ENCODE peak calls at places on chromosomes 5 and 9, in nine cellular contexts. L is stomach, F is breast epithelium, V is suprapubic skin, Z is SK-N-SH, N is prostate gland, E is vagina, O is H1, Q is transverse colon. T is an unnamed sample. For H3K4me1 and H3K27me3, the result is how much of the 10 kb centered on the place peaks cover.

GRCh38 chr9:90988318-90988717 is 186.7 kb downstream of the SYK start:
- DNase-seq in L (no peak), F (no peak), V (no peak), Z (no peak), N (no peak), E (no peak), O (no peak), Q (no peak), T (no peak)

GRCh38 chr9:123997665-123998277 is 13.8 kb upstream of the LHX2 start:
- DNase-seq in L (no peak), F (no peak), V (no peak), Z (no peak), N (peak), E (no peak), O (peak), Q (peak), T (no peak)

GRCh38 chr9:134575817-134576176 is 65.8 kb upstream of the COL5A1 start:
- DNase-seq in L (no peak), F (no peak), V (peak), Z (no peak), N (no peak), E (peak), O (no peak), Q (no peak), T (peak)

GRCh38 chr5:64766105-64766504 is 2.4 kb downstream of the SREK1IP1 start:
- DNase-seq in L (no peak), F (no peak), V (no peak), Z (no peak), N (no peak), E (no peak), O (no peak), Q (peak), T (no peak)

GRCh38 chr5:12799165-12799564 is 894.9 kb upstream of the CTNND2 start:
- DNase-seq in L (no peak), F (no peak), V (no peak), Z (no peak), N (no peak), E (no peak), O (no peak), Q (no peak), T (no peak)

GRCh38 chr9:34451545-34451944 is 6.8 kb downstream of the FAM219A start:
- DNase-seq in L (no peak), F (no peak), V (no peak), Z (no peak), N (no peak), E (no peak), O (no peak), Q (no peak), T (no peak)

GRCh38 chr5:73238873-73239272 is 65.9 kb downstream of the TMEM174 start:
- DNase-seq in L (no peak), F (no peak), V (no peak), Z (no peak), N (no peak), E (peak), O (no peak), Q (no peak), T (peak)

GRCh38 chr9:33151601-33152000 is 15.5 kb downstream of the B4GALT1 start:
- DNase-seq in L (no peak), F (no peak), V (no peak), Z (no peak), N (no peak), E (no peak), O (no peak), Q (no peak), T (no peak)

GRCh38 chr5:127536687-127537086 is 19.2 kb downstream of the PRRC1 start:
- DNase-seq in L (no peak), F (no peak), V (no peak), Z (peak), N (no peak), E (no peak), O (no peak), Q (no peak), T (no peak)

GRCh38 chr9:4548796-4549725 is 58.8 kb downstream of the SLC1A1 start:
- DNase-seq in L (no peak), F (no peak), V (no peak), Z (peak), N (no peak), E (no peak), O (peak), Q (peak), T (no peak)

GRCh38 chr9:8648271-8648670 is 848.7 kb upstream of the DMAC1 start:
- DNase-seq in L (no peak), F (no peak), V (no peak), Z (no peak), N (no peak), E (no peak), O (no peak), Q (no peak), T (no peak)

GRCh38 chr9:79221084-79221483 is 350.7 kb upstream of the TLE4 start:
- DNase-seq in L (no peak), F (no peak), V (no peak), Z (no peak), N (no peak), E (no peak), O (no peak), Q (no peak), T (no peak)

GRCh38 chr5:133201310-133201709 is 149.5 kb downstream of the HSPA4 start:
- DNase-seq in L (no peak), F (no peak), V (no peak), Z (no peak), N (no peak), E (no peak), O (no peak), Q (no peak), T (peak)

GRCh38 chr9:135971892-135972291 is 10.7 kb upstream of the UBAC1 start:
- DNase-seq in L (peak), F (peak), V (no peak), Z (no peak), N (peak), E (no peak), O (peak), Q (peak), T (no peak)

GRCh38 chr5:125679522-125679921 is 743.7 kb upstream of the GRAMD2B start:
- DNase-seq in L (no peak), F (no peak), V (no peak), Z (no peak), N (no peak), E (no peak), O (no peak), Q (no peak), T (no peak)

GRCh38 chr5:137146402-137146889 is 352.7 kb downstream of the SPOCK1 start:
- DNase-seq in L (no peak), F (no peak), V (no peak), Z (no peak), N (no peak), E (no peak), O (no peak), Q (no peak), T (no peak)

GRCh38 chr9:21964925-21965385 is 29.2 kb downstream of the CDKN2A start:
- DNase-seq in L (peak), F (no peak), V (peak), Z (no peak), N (no peak), E (no peak), O (no peak), Q (peak), T (no peak)

GRCh38 chr5:82334856-82335255 is 56.7 kb upstream of the RPS23 start:
- DNase-seq in L (no peak), F (no peak), V (no peak), Z (no peak), N (no peak), E (no peak), O (no peak), Q (no peak), T (no peak)

GRCh38 chr9:106892632-106893031 is 29.7 kb downstream of the ZNF462 start:
- DNase-seq in L (no peak), F (peak), V (no peak), Z (peak), N (no peak), E (no peak), O (no peak), Q (peak), T (no peak)

GRCh38 chr9:69314547-69314946 is 10.5 kb upstream of the ENTREP1 start:
- DNase-seq in L (no peak), F (no peak), V (no peak), Z (no peak), N (no peak), E (no peak), O (no peak), Q (no peak), T (no peak)

GRCh38 chr5:6766558-6767191 is 53.4 kb downstream of the TENT4A start:
- DNase-seq in L (peak), F (peak), V (peak), Z (peak), N (peak), E (no peak), O (no peak), Q (peak), T (peak)

GRCh38 chr5:84119252-84119651 is 265.4 kb downstream of the EDIL3 start:
- DNase-seq in L (no peak), F (no peak), V (no peak), Z (peak), N (no peak), E (no peak), O (no peak), Q (no peak), T (no peak)

GRCh38 chr5:171318026-171318425 is 9.0 kb downstream of the TLX3 start:
- DNase-seq in L (no peak), F (no peak), V (no peak), Z (no peak), N (no peak), E (no peak), O (no peak), Q (no peak), T (no peak)

DNA sequence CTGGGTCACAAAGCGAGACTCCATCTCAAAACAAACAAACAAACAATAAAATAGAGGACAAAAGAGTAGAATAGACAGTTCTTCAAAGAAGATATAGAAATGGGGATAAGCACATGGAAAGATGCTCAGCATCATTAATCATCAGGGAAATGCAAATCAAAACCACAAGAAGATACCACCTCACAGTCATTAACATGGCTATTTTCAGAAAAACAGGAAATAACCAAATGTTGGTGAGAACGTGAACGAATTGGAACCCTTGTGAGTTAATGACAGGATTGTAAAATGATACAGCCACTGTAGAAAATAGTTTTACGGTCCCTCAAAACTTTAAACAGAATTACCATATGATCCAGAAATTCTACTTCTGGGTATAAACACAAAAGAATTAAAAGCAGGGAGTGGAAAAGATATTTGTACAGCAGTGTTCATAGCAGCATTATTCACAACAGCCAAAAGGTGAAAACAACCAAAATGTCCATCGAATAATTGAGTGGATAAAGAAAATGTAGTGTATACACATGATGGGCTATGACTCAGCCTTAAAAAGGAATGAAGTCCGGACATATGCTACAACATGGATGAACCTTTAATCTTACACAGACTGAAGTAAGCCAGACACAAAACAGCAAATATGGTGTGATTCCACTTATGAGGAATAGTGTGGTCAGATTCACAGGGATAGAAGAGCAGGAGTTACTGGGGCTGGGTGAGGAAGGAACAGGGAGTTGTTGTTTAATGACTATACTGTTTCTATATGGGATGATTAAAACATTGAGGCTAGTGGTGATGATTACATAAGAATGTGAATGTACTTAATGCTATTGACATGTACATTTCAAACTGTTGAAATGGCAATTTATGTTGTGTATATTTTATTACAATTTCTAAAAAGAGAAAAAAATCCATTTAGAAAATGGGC is 19.7 kb downstream of the OR2V2 start:
- DNase-seq in L (no peak), F (no peak), V (no peak), Z (no peak), N (no peak), E (no peak), O (no peak), Q (no peak), T (no peak)
- H3K4me1 ChIP-seq in L (under half), F (under half), V (under half), Z (under half), N (under half), E (under half), O (under half), Q (under half), T (under half)

GRCh38 chr9:130518943-130519772 is 60.2 kb upstream of the FUBP3 start:
- DNase-seq in L (no peak), F (no peak), V (no peak), Z (peak), N (no peak), E (no peak), O (no peak), Q (no peak), T (no peak)

GRCh38 chr9:130518198-130518597 is 61.2 kb upstream of the FUBP3 start:
- DNase-seq in L (no peak), F (no peak), V (no peak), Z (peak), N (no peak), E (no peak), O (no peak), Q (no peak), T (no peak)

GRCh38 chr9:130522233-130522808 is 57.1 kb upstream of the FUBP3 start:
- DNase-seq in L (no peak), F (no peak), V (no peak), Z (peak), N (no peak), E (no peak), O (peak), Q (no peak), T (no peak)

GRCh38 chr9:130521715-130522114 is 57.7 kb upstream of the FUBP3 start:
- DNase-seq in L (no peak), F (no peak), V (no peak), Z (no peak), N (no peak), E (no peak), O (no peak), Q (no peak), T (no peak)

GRCh38 chr9:130519927-130520326 is 59.5 kb upstream of the FUBP3 start:
- DNase-seq in L (no peak), F (no peak), V (no peak), Z (peak), N (no peak), E (no peak), O (no peak), Q (no peak), T (no peak)
- H3K27me3 ChIP-seq in L (under half), F (under half), V (under half), Z (under half), N (under half), E (under half), O (under half), Q (under half), T (under half)

DNA sequence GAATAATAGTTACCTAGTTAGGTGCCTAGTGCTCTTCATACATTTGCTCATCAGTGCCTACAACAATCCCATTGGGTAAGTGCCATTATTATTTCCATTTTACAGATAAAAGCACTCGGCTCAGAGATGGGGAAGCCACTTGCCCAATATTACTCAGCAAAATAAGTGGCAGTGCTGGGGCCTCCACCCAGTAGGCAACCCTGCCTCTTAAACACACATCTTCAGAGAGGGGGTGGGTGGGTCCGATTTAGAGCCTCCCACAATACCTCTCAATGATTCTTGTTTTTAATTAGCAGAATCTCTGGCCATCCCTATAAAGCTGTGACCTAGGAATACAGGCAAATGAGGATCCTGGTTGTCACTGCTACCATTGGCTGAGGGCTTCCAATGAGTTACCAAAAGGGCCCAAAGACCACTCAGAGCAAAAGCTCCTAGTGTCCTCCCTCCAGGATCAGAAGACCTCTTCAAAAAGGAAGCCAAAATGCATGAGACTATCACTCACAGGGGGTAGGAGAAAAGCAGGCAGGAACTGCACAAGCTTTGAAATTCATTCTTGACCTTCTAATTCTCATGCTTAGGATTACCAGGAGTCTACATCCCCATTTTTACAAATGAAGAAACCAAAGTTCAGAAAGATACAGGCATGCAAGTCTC is 36.1 kb upstream of the UBE2D2 start:
- DNase-seq in L (no peak), F (no peak), V (no peak), Z (no peak), N (no peak), E (no peak), O (no peak), Q (no peak), T (no peak)
- TF ChIP-seq POLR2AphosphoS5 in L (no peak), F (no peak), V (no peak), Z (no peak), N (no peak), E (no peak), O (no peak), Q (no peak), T (no peak)

GRCh38 chr9:76373777-76374474 is 20.3 kb downstream of the RFK start:
- DNase-seq in L (no peak), F (no peak), V (no peak), Z (no peak), N (no peak), E (no peak), O (no peak), Q (no peak), T (no peak)

GRCh38 chr9:76373173-76373771 is 21.0 kb downstream of the RFK start:
- DNase-seq in L (peak), F (no peak), V (no peak), Z (no peak), N (no peak), E (no peak), O (no peak), Q (peak), T (no peak)

GRCh38 chr9:76371901-76372300 is 22.3 kb downstream of the RFK start:
- DNase-seq in L (no peak), F (no peak), V (no peak), Z (no peak), N (no peak), E (no peak), O (no peak), Q (no peak), T (no peak)

GRCh38 chr9:76370656-76371055 is 23.6 kb downstream of the RFK start:
- DNase-seq in L (no peak), F (no peak), V (no peak), Z (no peak), N (no peak), E (no peak), O (no peak), Q (no peak), T (no peak)

DNA sequence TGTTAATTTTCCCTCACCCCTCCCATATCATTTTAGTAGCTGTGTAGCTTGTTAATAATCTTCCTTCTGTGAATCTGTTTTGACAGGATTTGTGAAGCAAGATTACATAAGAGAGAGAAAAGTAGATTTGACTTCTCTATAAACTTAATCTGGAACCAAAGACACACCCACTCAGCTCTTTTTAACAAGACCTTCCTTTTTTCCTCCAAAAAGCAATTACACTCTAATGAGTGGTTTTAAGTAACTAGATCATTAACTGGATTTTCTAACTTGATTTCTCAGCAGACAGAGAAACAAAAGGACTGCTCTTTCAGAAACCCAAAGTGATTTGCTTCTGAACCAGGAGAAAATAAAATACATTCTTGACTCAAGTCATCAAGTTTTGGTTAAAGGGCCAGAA is 21.9 kb downstream of the RFK start:
- DNase-seq in L (no peak), F (no peak), V (no peak), Z (no peak), N (no peak), E (no peak), O (no peak), Q (no peak), T (no peak)
- H3K4me1 ChIP-seq in L (under half), F (under half), V (under half), Z (under half), N (under half), E (under half), O (under half), Q (under half), T (under half)